ENCODE peak calls at places on chromosomes 7 and 10, in four cellular contexts. C is dorsolateral prefrontal cortex, K is HepG2, F is iPS DF 6.9. E is an unnamed sample.

GRCh38 chr10:109886788-109887155 is 36.5 kb downstream of the XPNPEP1 start:
- DNase-seq in F (no peak), C (no peak), K (no peak), E (no peak)

GRCh38 chr7:140604076-140604475 is 36.5 kb downstream of the DENND2A start:
- DNase-seq in F (no peak), C (no peak), K (no peak), E (no peak)

GRCh38 chr10:35685402-35685801 is 43.3 kb upstream of the FZD8 start:
- DNase-seq in K (peak), F (no peak), C (no peak), E (no peak)

GRCh38 chr7:79823246-79823951 is 311.2 kb upstream of the GNAI1 start:
- DNase-seq in C (no peak), F (no peak), K (no peak), E (no peak)

GRCh38 chr7:80439894-80440811 is 71.7 kb downstream of the GNAT3 start:
- DNase-seq in F (no peak), K (no peak), C (no peak), E (no peak)

GRCh38 chr10:34169677-34170076 is 645.4 kb downstream of the PARD3 start:
- DNase-seq in F (no peak), C (no peak), K (no peak), E (no peak)

GRCh38 chr7:114209968-114210367 is 204.6 kb upstream of the FOXP2 start:
- DNase-seq in K (no peak), F (no peak), C (no peak), E (no peak)

GRCh38 chr10:128998101-128998500 is 468.9 kb upstream of the MGMT start:
- DNase-seq in C (no peak), K (no peak), F (no peak), E (no peak)

GRCh38 chr10:60576130-60577069 is 186.7 kb upstream of the ANK3 start:
- DNase-seq in F (no peak), C (no peak), K (no peak), E (no peak)
- H3K27ac ChIP-seq in F (no peak), C (no peak), K (no peak), E (no peak)

GRCh38 chr10:114501650-114502049 is 97.3 kb upstream of the AFAP1L2 start:
- DNase-seq in K (no peak), C (no peak), F (no peak), E (no peak)

GRCh38 chr10:114498413-114499111 is 94.3 kb upstream of the AFAP1L2 start:
- DNase-seq in C (no peak), K (no peak), F (no peak), E (no peak)

GRCh38 chr10:114500643-114501042 is 96.3 kb upstream of the AFAP1L2 start:
- DNase-seq in K (no peak), C (no peak), F (no peak), E (no peak)

GRCh38 chr10:114499630-114500190 is 95.4 kb upstream of the AFAP1L2 start:
- DNase-seq in K (no peak), F (no peak), C (no peak), E (no peak)

GRCh38 chr10:114499120-114499519 is 94.8 kb upstream of the AFAP1L2 start:
- DNase-seq in F (no peak), K (no peak), C (no peak), E (no peak)
- H3K27ac ChIP-seq in F (no peak), K (no peak), C (no peak), E (no peak)

GRCh38 chr7:14336256-14336655 is 346.8 kb upstream of the ETV1 start:
- DNase-seq in F (no peak), C (no peak), K (no peak), E (no peak)
- H3K27ac ChIP-seq in F (no peak), C (no peak), K (no peak), E (no peak)

GRCh38 chr10:53489783-53490182 is 717.2 kb upstream of the MBL2 start:
- DNase-seq in C (no peak), K (no peak), F (no peak), E (no peak)
- H3K27ac ChIP-seq in C (no peak), K (no peak), F (no peak), E (no peak)